ENCODE peak calls at places on chromosomes 2 and 18, in six cellular contexts. P is sigmoid colon; M is tibial artery; W is brain microvascular endothelial cell; Q is CD8-positive, alpha-beta memory T cell; Z is body of pancreas. F is an unnamed sample.

GRCh38 chr2:121285077-121285449 is at the start of gene TFCP2L1:
- DNase-seq in P (no peak), Q (no peak), W (no peak), Z (peak; percentile 69), M (no peak), F (peak; percentile 45)

GRCh38 chr2:54979645-54980044 is 70.6 kb downstream of the RTN4 start:
- DNase-seq in W (no peak), Q (no peak), Z (peak; percentile 84), M (no peak), P (no peak), F (peak; percentile 74)

GRCh38 chr2:173355132-173355865 is 627 bp downstream of the CDCA7 start:
- DNase-seq in M (no peak), Q (no peak), Z (peak; percentile 27), W (peak; percentile 44), P (no peak), F (no peak)

GRCh38 chr18:37493352-37493935 is 72.2 kb downstream of the CELF4 start:
- DNase-seq in M (no peak), Q (no peak), Z (no peak), P (no peak), W (no peak), F (no peak)

GRCh38 chr2:131050896-131051295 is 42.4 kb downstream of the FAM168B start:
- DNase-seq in W (no peak), Q (no peak), P (no peak), M (no peak), Z (no peak), F (no peak)

GRCh38 chr2:163213699-163214098 is 375.1 kb upstream of the KCNH7 start:
- DNase-seq in P (no peak), Z (no peak), Q (no peak), M (no peak), W (peak; percentile 17), F (no peak)

GRCh38 chr2:171086352-171087290 is 74.1 kb downstream of the TLK1 start:
- DNase-seq in P (no peak), M (no peak), Z (peak; percentile 45), Q (no peak), W (peak; percentile 75), F (no peak)

GRCh38 chr2:133579295-133579694 is 11.0 kb upstream of the NCKAP5 start:
- DNase-seq in M (no peak), Z (peak; percentile 17), P (no peak), W (peak; percentile 71), Q (no peak), F (no peak)

GRCh38 chr2:118169359-118170005 is 81.2 kb downstream of the INSIG2 start:
- DNase-seq in W (no peak), Q (no peak), Z (no peak), M (peak; percentile 60), P (peak; percentile 67), F (no peak)

DNA sequence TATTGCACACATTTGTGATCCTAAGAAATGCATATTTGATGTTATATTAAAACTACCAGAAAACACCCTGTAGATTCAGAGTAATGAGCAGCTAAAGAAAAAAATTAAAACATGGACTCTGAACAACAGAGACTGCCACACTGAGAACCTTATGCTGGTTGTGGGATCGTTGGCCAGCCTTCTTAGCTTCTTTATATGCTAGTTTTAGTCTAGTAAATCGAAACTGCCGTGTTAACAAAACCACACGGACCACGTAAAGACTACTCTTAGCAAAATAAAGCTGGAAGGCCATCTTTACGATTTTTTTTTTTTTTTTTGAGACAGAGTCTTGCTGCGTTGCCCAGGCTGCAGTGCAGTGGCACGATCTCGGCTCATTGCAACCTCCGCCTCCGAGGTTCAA is 22.8 kb downstream of the PER2 start:
- DNase-seq in Q (no peak), M (no peak), P (no peak), Z (no peak), W (no peak), F (no peak)
- H3K27ac ChIP-seq in Q (no peak overlapping the region), M (no peak overlapping the region), P (no peak overlapping the region), Z (no peak overlapping the region), W (no peak overlapping the region), F (no peak overlapping the region)

GRCh38 chr18:21404426-21404825 is 162.4 kb downstream of the GREB1L start:
- DNase-seq in Z (no peak), M (no peak), Q (no peak), W (no peak), P (no peak), F (no peak)

GRCh38 chr18:21406111-21406510 is 164.1 kb downstream of the GREB1L start:
- DNase-seq in Q (no peak), M (no peak), P (no peak), Z (no peak), W (no peak), F (no peak)

GRCh38 chr18:21408681-21409080 is 166.6 kb downstream of the GREB1L start:
- DNase-seq in Z (no peak), P (no peak), Q (no peak), W (no peak), M (no peak), F (no peak)
- H3K36me3 ChIP-seq in Z (no peaks in the 10 kb centered on the region), P (no peaks in the 10 kb centered on the region), Q (no peaks in the 10 kb centered on the region), W (no peaks in the 10 kb centered on the region), M (peaks cover 7% of the 10 kb centered on the region), F (no peaks in the 10 kb centered on the region)

GRCh38 chr2:208673631-208674030 is 267.0 kb downstream of the PTH2R start:
- DNase-seq in Z (no peak), M (no peak), P (no peak), Q (no peak), W (no peak), F (no peak)
- H3K27ac ChIP-seq in Z (no peak overlapping the region), M (no peak overlapping the region), P (no peak overlapping the region), Q (no peak overlapping the region), W (no peak overlapping the region), F (no peak overlapping the region)

GRCh38 chr2:1659951-1660565 is 84.3 kb downstream of the PXDN start:
- DNase-seq in Z (no peak), W (no peak), Q (no peak), M (peak; percentile 18), P (peak; percentile 57), F (no peak)

GRCh38 chr2:1658394-1659151 is 85.7 kb downstream of the PXDN start:
- DNase-seq in Q (no peak), P (peak; percentile 60), Z (no peak), M (peak; percentile 18), W (no peak), F (no peak)

GRCh38 chr2:1661891-1662605 is 82.3 kb downstream of the PXDN start:
- DNase-seq in M (peak; percentile 12), Q (no peak), P (peak; percentile 66), Z (no peak), W (no peak), F (no peak)

GRCh38 chr2:1662606-1663180 is 81.6 kb downstream of the PXDN start:
- DNase-seq in P (peak; percentile 59), Z (no peak), Q (no peak), W (no peak), M (peak; percentile 14), F (no peak)

DNA sequence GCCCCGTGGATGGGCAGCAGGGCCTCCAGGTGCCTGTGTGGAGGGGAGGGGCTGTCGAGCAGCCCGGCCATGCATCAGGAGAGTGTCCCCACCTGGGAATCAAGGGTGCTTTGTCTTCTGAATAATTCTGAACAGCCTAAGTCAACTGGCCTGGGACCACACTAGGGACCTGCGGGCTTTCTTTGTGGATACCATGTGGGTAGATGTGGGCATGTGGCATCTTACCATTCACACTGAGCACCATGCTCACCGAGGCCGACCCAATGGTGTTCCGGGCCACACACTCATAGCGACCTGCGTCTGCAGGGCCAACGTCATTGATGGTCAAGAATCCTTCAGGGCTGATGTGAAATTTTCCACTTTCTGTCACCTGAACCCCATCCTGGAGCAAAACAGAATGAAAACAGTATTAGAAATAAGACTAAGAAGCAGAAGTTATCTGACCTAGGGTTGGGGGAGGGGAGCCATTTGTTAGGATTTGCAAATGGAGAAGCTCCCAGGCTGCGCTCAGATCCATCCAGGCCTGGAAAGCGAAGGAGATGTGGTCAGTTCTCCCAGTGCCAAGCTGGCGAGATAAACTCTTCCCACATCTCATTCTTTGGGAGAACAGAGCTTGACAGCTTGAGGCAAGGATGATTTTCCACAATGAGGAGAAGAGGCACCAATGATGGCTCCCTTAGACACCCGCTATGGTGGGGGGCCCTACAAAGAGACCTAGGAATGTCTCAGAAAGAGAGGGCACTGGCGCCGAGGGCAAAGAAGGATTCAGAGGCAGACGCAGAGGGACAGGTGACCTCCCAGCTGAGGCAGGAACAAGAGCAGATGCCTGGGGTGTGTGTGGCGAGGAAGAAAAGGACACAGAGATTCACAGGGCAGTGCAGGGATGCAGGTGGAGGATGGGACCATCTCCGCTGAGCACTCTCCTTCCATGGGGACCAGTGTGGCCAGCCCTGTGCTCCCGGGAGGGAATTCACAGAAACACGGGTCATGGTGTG is 83.4 kb downstream of the PXDN start:
- DNase-seq in M (peak; percentile 12), P (peak; percentile 40), Z (no peak), Q (no peak), W (no peak), F (no peak)
- H3K36me3 ChIP-seq in M (peaks cover 60% of the 10 kb centered on the region), P (peaks cover 52% of the 10 kb centered on the region), Z (no peaks in the 10 kb centered on the region), Q (no peaks in the 10 kb centered on the region), W (peaks cover 67% of the 10 kb centered on the region), F (peaks cover 38% of the 10 kb centered on the region)

F was measured in lung.